ENCODE peak calls at places on chromosome 18, in nine cellular contexts. B is stomach; X is NCI-H1417; I is MM.1S; K is neural progenitor cell; Y is natural killer cell; F is NCI-H345; P is stimulated activated naive CD8-positive, alpha-beta T cell treated with anti-CD3 and anti-CD28 coated beads, Interleukin-15, Interleukin-2, amounts not matched to agents 100 U/mL and 50 U/mL, for 24 hours; A is PC-3. S is an unnamed sample.

GRCh38 chr18:49048361-49048760 is 97.6 kb upstream of the SMAD7 start:
- DNase-seq in B (no peak), X (no peak), I (no peak), K (no peak), Y (no peak), F (no peak), P (no peak), A (no peak), S (no peak)

GRCh38 chr18:12990128-12990485 is 1.1 kb upstream of the CEP192 start:
- DNase-seq in B (no peak), X (no peak), I (no peak), K (no peak), Y (peak), F (no peak), P (peak), A (no peak), S (no peak)

GRCh38 chr18:35998967-35999366 is 26.5 kb downstream of the RMP24 start:
- DNase-seq in B (no peak), X (no peak), I (no peak), K (no peak), Y (no peak), F (no peak), P (no peak), A (no peak), S (peak)

GRCh38 chr18:11937874-11938478 is 29.9 kb upstream of the MPPE1 start:
- DNase-seq in B (peak), X (peak), I (peak), K (peak), Y (peak), F (peak), P (peak), A (peak), S (peak)

GRCh38 chr18:56298935-56299334 is 339.5 kb downstream of the TXNL1 start:
- DNase-seq in B (no peak), X (no peak), I (no peak), K (no peak), Y (no peak), F (no peak), P (no peak), A (peak), S (peak)

GRCh38 chr18:35851286-35851967 is 121.1 kb upstream of the RMP24 start:
- DNase-seq in B (no peak), X (no peak), I (no peak), K (no peak), Y (no peak), F (no peak), P (no peak), A (no peak), S (no peak)

GRCh38 chr18:23982154-23983071 is 32.1 kb upstream of the TTC39C start:
- DNase-seq in B (no peak), X (peak), I (no peak), K (peak), Y (no peak), F (no peak), P (no peak), A (peak), S (no peak)

GRCh38 chr18:62329676-62330454 is 4.8 kb downstream of the TNFRSF11A start:
- DNase-seq in B (peak), X (no peak), I (peak), K (no peak), Y (peak), F (no peak), P (peak), A (peak), S (peak)

GRCh38 chr18:3458952-3459853 is 9.2 kb downstream of the TGIF1 start:
- DNase-seq in B (no peak), X (no peak), I (no peak), K (no peak), Y (no peak), F (no peak), P (no peak), A (peak), S (peak)

GRCh38 chr18:55141318-55141717 is 182.1 kb upstream of the CCDC68 start:
- DNase-seq in B (no peak), X (no peak), I (no peak), K (no peak), Y (no peak), F (no peak), P (no peak), A (no peak), S (no peak)

GRCh38 chr18:72692086-72692485 is 147.9 kb upstream of the CBLN2 start:
- DNase-seq in B (no peak), X (peak), I (no peak), K (peak), Y (no peak), F (peak), P (no peak), A (no peak), S (no peak)

GRCh38 chr18:49566985-49567384 is 5.1 kb downstream of the LIPG start:
- DNase-seq in B (no peak), X (no peak), I (no peak), K (no peak), Y (no peak), F (no peak), P (no peak), A (no peak), S (no peak)

GRCh38 chr18:34509879-34510586 is 200.1 kb upstream of the DTNA start:
- DNase-seq in B (no peak), X (no peak), I (peak), K (no peak), Y (no peak), F (no peak), P (no peak), A (no peak), S (no peak)

GRCh38 chr18:49178736-49179135 is 228.0 kb upstream of the SMAD7 start:
- DNase-seq in B (peak), X (peak), I (no peak), K (peak), Y (no peak), F (no peak), P (peak), A (peak), S (peak)

GRCh38 chr18:30987479-30988241 is 54.9 kb downstream of the DSC3 start:
- DNase-seq in B (peak), X (no peak), I (peak), K (no peak), Y (no peak), F (no peak), P (no peak), A (peak), S (peak)

GRCh38 chr18:62847081-62847480 is 131.7 kb downstream of the PHLPP1 start:
- DNase-seq in B (no peak), X (no peak), I (no peak), K (peak), Y (no peak), F (no peak), P (no peak), A (no peak), S (no peak)

GRCh38 chr18:11963991-11964484 is 17.3 kb upstream of the IMPA2 start:
- DNase-seq in B (no peak), X (no peak), I (no peak), K (peak), Y (no peak), F (no peak), P (no peak), A (no peak), S (no peak)

GRCh38 chr18:9803698-9804516 is 81.9 kb upstream of the TXNDC2 start:
- DNase-seq in B (no peak), X (peak), I (peak), K (peak), Y (no peak), F (peak), P (no peak), A (peak), S (peak)

GRCh38 chr18:49730951-49731391 is 82.4 kb downstream of the ACAA2 start:
- DNase-seq in B (no peak), X (no peak), I (no peak), K (no peak), Y (no peak), F (no peak), P (no peak), A (no peak), S (no peak)

GRCh38 chr18:80022613-80023012 is 11.6 kb upstream of the RBFA start:
- DNase-seq in B (no peak), X (peak), I (peak), K (peak), Y (no peak), F (no peak), P (no peak), A (peak), S (peak)

GRCh38 chr18:33699372-33699771 is 121.4 kb downstream of the ASXL3 start:
- DNase-seq in B (no peak), X (no peak), I (peak), K (no peak), Y (no peak), F (no peak), P (no peak), A (no peak), S (no peak)

S was measured in MCF 10A.